ENCODE peak calls at places on chromosomes 3 and 15, in four cellular contexts. G, Z, K and U are unnamed samples.
A peak's percentile ranks its signal among the peaks of the same experiment; 100 is the strongest.

GRCh38 chr15:101170568-101171350 is 81.1 kb downstream of the CHSY1 start:
- DNase-seq in G (no peak), Z (no peak), K (no peak), U (no peak)

GRCh38 chr3:180048840-180049239 is 12.1 kb upstream of the PEX5L start:
- DNase-seq in G (no peak), Z (no peak), K (no peak), U (no peak)

GRCh38 chr15:82117296-82117695 is 71.5 kb upstream of the MEX3B start:
- DNase-seq in G (no peak), Z (no peak), K (no peak), U (no peak)

GRCh38 chr15:82018201-82018600 is 27.6 kb downstream of the MEX3B start:
- DNase-seq in G (no peak), Z (no peak), K (peak; percentile 16), U (no peak)

GRCh38 chr15:48084759-48085420 is 35.9 kb upstream of the SLC24A5 start:
- DNase-seq in G (peak; percentile 13), Z (peak; percentile 26), K (no peak), U (peak; percentile 11)

GRCh38 chr3:25621087-25621486 is 43.6 kb downstream of the TOP2B start:
- DNase-seq in G (no peak), Z (no peak), K (no peak), U (no peak)

GRCh38 chr3:39531681-39532080 is 64.2 kb downstream of the MOBP start:
- DNase-seq in G (no peak), Z (peak; percentile 35), K (no peak), U (peak; percentile 64)

GRCh38 chr3:140972833-140973232 is 31.2 kb downstream of the SLC25A36 start:
- DNase-seq in G (no peak), Z (peak; percentile 41), K (no peak), U (peak; percentile 19)

GRCh38 chr15:41233367-41233771 is 2.3 kb downstream of the CHP1 start:
- DNase-seq in G (no peak), Z (peak; percentile 14), K (peak; percentile 40), U (peak; percentile 34)

GRCh38 chr3:115623414-115623868 is at the start of gene GAP43:
- DNase-seq in G (peak; percentile 75), Z (peak; percentile 3), K (no peak), U (peak; percentile 45)

GRCh38 chr3:9686050-9686384 is 17.6 kb upstream of the CPNE9 start:
- DNase-seq in G (no peak), Z (no peak), K (no peak), U (no peak)

GRCh38 chr15:62993066-62993465 is 49.5 kb upstream of the TPM1 start:
- DNase-seq in G (no peak), Z (no peak), K (no peak), U (no peak)

GRCh38 chr3:185420762-185421161 is 57.8 kb downstream of the MAP3K13 start:
- DNase-seq in G (no peak), Z (no peak), K (no peak), U (no peak)

GRCh38 chr3:51622868-51623267 is 48.2 kb upstream of the TEX264 start:
- DNase-seq in G (no peak), Z (no peak), K (no peak), U (no peak)

GRCh38 chr15:89088605-89089315 is 504 bp downstream of the ABHD2 start:
- DNase-seq in G (no peak), Z (no peak), K (no peak), U (no peak)

GRCh38 chr15:69820819-69821218 is 276.9 kb downstream of the TLE3 start:
- DNase-seq in G (peak; percentile 41), Z (no peak), K (no peak), U (no peak)

GRCh38 chr3:40912461-40912860 is 286.8 kb upstream of the CTNNB1 start:
- DNase-seq in G (no peak), Z (peak; percentile 49), K (no peak), U (no peak)

GRCh38 chr15:39502048-39502447 is 78.8 kb upstream of the THBS1 start:
- DNase-seq in G (no peak), Z (no peak), K (no peak), U (no peak)

GRCh38 chr3:150535204-150535603 is 11.1 kb downstream of the SERP1 start:
- DNase-seq in G (no peak), Z (no peak), K (no peak), U (no peak)

GRCh38 chr3:28791713-28792255 is 443.2 kb upstream of the AZI2 start:
- DNase-seq in G (no peak), Z (no peak), K (no peak), U (no peak)

GRCh38 chr3:187789872-187790271 is 44.6 kb upstream of the BCL6 start:
- DNase-seq in G (no peak), Z (no peak), K (no peak), U (no peak)

GRCh38 chr3:147392083-147392916 is 14.0 kb downstream of the ZIC4 start:
- DNase-seq in G (no peak), Z (no peak), K (no peak), U (no peak)

GRCh38 chr3:186425788-186426730 is 64.0 kb upstream of the DGKG start:
- DNase-seq in G (no peak), Z (no peak), K (peak; percentile 28), U (peak; percentile 20)

DNA sequence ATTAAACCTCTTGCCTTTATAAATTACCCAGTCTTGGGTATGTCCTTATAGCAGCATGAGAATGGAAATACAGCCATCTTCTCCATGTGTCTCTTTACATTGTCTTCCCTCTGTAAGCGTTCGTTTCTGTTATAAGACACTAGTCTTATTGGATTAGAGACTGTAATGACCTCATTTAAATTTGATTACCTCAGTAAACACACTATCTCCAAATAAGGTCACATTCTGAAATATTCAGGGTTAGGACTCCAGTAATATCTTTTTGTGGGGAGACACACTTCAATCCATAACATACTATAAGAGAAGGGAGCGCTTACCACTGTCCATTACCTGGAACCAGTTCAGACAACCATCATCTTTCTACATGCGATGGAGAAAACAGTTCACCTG is 34.3 kb upstream of the CD47 start:
- DNase-seq in G (no peak), Z (no peak), K (no peak), U (no peak)
- TF ChIP-seq HDAC2 in G (no peak), Z (no peak), K (no peak), U (no peak)

GRCh38 chr3:105885261-105885660 is 16.4 kb upstream of the CBLB start:
- DNase-seq in G (no peak), Z (no peak), K (no peak), U (no peak)

GRCh38 chr3:105880681-105881290 is 12.0 kb upstream of the CBLB start:
- DNase-seq in G (no peak), Z (no peak), K (no peak), U (no peak)

GRCh38 chr3:105878061-105878460 is 9.2 kb upstream of the CBLB start:
- DNase-seq in G (no peak), Z (no peak), K (no peak), U (no peak)

DNA sequence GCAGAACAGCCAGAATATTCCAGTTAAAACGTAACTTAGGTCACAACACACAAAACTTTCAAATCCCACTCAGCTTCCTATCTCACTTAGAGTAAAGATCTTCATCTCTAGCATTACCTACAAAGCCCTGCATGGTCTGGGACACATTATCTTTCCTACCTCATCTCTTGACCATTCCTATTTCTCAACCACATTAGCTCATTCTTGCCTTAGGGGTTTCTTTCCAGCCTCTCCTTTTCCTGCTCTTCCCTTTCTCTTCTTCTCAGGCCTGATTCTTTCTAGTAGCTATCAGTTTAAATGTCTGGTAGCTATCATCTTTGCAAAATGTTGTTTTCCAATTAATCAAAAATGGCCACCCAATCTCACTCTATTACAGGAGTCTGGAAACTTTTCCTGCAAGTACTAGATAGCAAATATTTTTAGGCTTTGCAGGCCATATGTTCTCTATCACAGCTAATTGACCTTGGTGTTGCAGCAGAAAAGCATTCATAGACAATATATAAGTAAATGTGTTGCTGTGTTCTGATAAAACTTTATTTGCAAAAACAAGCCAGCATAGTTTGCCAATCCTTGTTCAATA is 15.1 kb upstream of the CBLB start:
- DNase-seq in G (no peak), Z (no peak), K (no peak), U (no peak)
- TF ChIP-seq PHF8 in G (no peak), Z (no peak), K (no peak), U (no peak)

DNA sequence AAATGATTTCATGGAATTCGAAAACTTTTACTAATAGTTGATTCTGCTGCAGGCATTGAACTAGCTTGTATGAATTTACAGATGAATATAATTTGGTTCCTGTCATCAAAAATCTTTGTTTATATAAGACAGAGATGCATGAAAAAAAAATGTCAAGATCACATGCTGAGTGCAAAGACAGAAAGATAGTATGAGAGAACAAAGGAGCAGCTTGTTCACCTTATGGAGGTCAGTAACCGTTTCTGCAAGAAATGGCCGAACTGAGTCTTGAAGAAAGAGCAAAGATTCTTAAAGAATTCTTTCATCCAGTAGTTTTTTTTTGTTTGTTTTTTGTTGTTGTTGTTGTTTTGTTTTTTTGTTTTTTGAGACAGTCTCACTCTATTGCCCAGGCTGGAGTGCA is 450.6 kb downstream of the TUSC7 start:
- DNase-seq in G (no peak), Z (no peak), K (no peak), U (no peak)
- TF ChIP-seq HDAC2 in G (no peak), Z (no peak), K (no peak), U (no peak)

GRCh38 chr3:133211449-133211848 is 173.3 kb downstream of the TMEM108 start:
- DNase-seq in G (peak; percentile 31), Z (no peak), K (no peak), U (no peak)
- TF ChIP-seq PHF8 in G (no peak), Z (no peak), K (no peak), U (no peak)

DNA sequence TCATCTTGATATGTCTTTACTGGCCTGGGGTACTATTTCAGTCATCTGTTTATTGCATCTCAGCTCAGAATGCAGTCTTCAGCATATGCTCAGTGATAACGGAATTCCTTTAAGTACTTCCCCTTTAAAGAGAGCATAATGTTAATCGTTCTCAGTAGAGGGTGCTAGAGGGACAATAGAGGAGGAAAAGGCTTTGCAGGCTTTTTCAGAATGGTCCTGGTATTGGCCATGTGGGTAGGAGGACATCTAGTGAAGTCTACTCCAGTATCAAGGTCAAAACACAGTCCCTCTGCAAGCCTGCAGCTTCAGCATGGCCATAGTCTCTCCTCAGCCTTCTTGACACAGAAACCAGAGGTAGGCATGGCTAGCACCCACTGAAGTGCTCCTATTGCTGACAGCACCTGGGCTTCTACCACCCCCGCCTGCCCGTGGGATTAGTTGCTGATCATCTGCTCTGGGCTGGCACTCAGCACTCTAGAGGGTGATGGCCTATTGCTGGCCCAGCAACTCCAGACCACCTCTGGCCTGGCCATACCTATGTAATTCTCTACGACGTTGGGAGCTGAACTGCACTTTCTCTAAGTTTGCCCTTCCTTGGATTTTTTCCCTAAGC is 65.4 kb downstream of the KCNH8 start:
- DNase-seq in G (no peak), Z (peak; percentile 4), K (no peak), U (peak; percentile 17)
- TF ChIP-seq HDAC2 in G (no peak), Z (no peak), K (no peak), U (no peak)

GRCh38 chr3:36729204-36730056 is 34.9 kb downstream of the DCLK3 start:
- DNase-seq in G (no peak), Z (peak; percentile 34), K (peak; percentile 48), U (peak; percentile 47)
- TF ChIP-seq PHF8 in G (no peak), Z (no peak), K (no peak), U (no peak)

DNA sequence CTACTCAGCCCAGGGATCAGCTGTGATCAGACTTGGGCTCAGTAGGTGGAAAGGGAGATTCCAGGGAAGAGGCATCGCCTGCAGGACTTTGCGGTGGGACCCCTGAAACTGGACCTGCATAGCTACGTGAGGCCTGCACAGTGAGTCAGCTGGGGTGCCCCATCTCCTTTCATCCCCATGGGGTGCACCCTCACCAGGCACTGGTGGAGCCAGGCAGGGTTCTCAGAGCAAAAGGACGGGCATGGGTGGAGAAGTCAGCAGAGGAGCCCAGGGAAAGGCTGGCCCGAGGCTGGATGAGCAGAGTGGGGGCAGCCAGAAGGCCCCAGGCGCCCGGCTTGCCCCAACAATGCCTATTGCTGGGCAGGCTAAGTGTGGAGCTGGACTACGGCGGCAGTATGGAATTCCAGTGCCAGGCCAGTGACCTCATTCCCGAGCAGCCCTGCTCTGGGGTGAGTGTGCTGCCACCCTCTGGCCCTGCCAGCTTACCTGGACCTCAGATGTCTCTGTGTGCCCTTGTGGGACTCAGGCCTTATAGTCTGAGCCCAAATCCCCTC is 19.7 kb downstream of the ACAA1 start:
- DNase-seq in G (no peak), Z (no peak), K (no peak), U (no peak)
- TF ChIP-seq HDAC2 in G (no peak), Z (no peak), K (no peak), U (no peak)